ENCODE peak calls at places on chromosomes 6 and 20, in nine cellular contexts. I, P, Q, G, U, H, F, D and S are unnamed samples.

GRCh38 chr20:12171927-12172581 is 254.4 kb downstream of the BTBD3 start:
- DNase-seq in I (peak; percentile 30), P (no peak), Q (peak; percentile 89), G (no peak), U (no peak), H (no peak), F (no peak), D (no peak), S (no peak)

GRCh38 chr6:137851669-137852068 is 15.4 kb upstream of the TNFAIP3 start:
- DNase-seq in I (no peak), P (no peak), Q (no peak), G (no peak), U (no peak), H (no peak), F (no peak), D (no peak), S (no peak)

GRCh38 chr6:76351275-76351674 is 278.8 kb upstream of the IMPG1 start:
- DNase-seq in I (no peak), P (no peak), Q (no peak), G (no peak), U (no peak), H (no peak), F (no peak), D (peak; percentile 58), S (no peak)

GRCh38 chr20:43904195-43904594 is 10.5 kb upstream of the TOX2 start:
- DNase-seq in I (no peak), P (no peak), Q (no peak), G (peak; percentile 58), U (no peak), H (no peak), F (no peak), D (peak; percentile 83), S (no peak)

GRCh38 chr20:37564388-37565133 is 36.9 kb upstream of the BLCAP start:
- DNase-seq in I (peak; percentile 41), P (peak; percentile 46), Q (peak; percentile 9), G (peak; percentile 62), U (peak; percentile 60), H (peak; percentile 22), F (peak; percentile 46), D (peak; percentile 87), S (peak; percentile 72)

GRCh38 chr6:167738386-167738785 is 88.3 kb upstream of the AFDN start:
- DNase-seq in I (no peak), P (no peak), Q (no peak), G (no peak), U (peak; percentile 14), H (no peak), F (peak; percentile 35), D (no peak), S (no peak)

GRCh38 chr20:61983965-61984364 is 81.7 kb downstream of the TAF4 start:
- DNase-seq in I (no peak), P (no peak), Q (no peak), G (no peak), U (no peak), H (no peak), F (no peak), D (no peak), S (no peak)

GRCh38 chr6:29005183-29005885 is at the start of gene ZNF311:
- DNase-seq in I (peak; percentile 72), P (peak; percentile 21), Q (peak; percentile 81), G (no peak), U (peak; percentile 47), H (peak; percentile 10), F (peak; percentile 79), D (peak; percentile 34), S (no peak)

GRCh38 chr6:148332088-148332487 is 10.6 kb upstream of the SASH1 start:
- DNase-seq in I (no peak), P (no peak), Q (no peak), G (no peak), U (no peak), H (no peak), F (no peak), D (no peak), S (no peak)

GRCh38 chr6:20096506-20096905 is 115.8 kb downstream of the MBOAT1 start:
- DNase-seq in I (no peak), P (no peak), Q (no peak), G (no peak), U (no peak), H (no peak), F (no peak), D (no peak), S (no peak)

GRCh38 chr20:63957690-63958441 is 1.6 kb upstream of the UCKL1 start:
- DNase-seq in I (no peak), P (no peak), Q (no peak), G (no peak), U (peak; percentile 71), H (no peak), F (no peak), D (peak; percentile 48), S (peak; percentile 63)

GRCh38 chr6:127690092-127690491 is 113.1 kb downstream of the C6orf58 start:
- DNase-seq in I (no peak), P (peak; percentile 2), Q (peak; percentile 51), G (peak; percentile 20), U (no peak), H (no peak), F (no peak), D (peak; percentile 34), S (no peak)

GRCh38 chr6:113676057-113676456 is 181.1 kb upstream of the MARCKS start:
- DNase-seq in I (no peak), P (no peak), Q (no peak), G (no peak), U (peak; percentile 44), H (no peak), F (no peak), D (no peak), S (no peak)

GRCh38 chr20:22374678-22375590 is 209.4 kb downstream of the FOXA2 start:
- DNase-seq in I (no peak), P (no peak), Q (peak; percentile 60), G (no peak), U (no peak), H (no peak), F (no peak), D (no peak), S (no peak)

GRCh38 chr20:31236953-31237352 is 20.5 kb upstream of the DEFB115 start:
- DNase-seq in I (no peak), P (no peak), Q (no peak), G (no peak), U (no peak), H (no peak), F (no peak), D (no peak), S (no peak)

GRCh38 chr20:31239139-31239538 is 18.3 kb upstream of the DEFB115 start:
- DNase-seq in I (no peak), P (no peak), Q (no peak), G (no peak), U (no peak), H (no peak), F (no peak), D (no peak), S (no peak)

GRCh38 chr20:31237763-31238162 is 19.7 kb upstream of the DEFB115 start:
- DNase-seq in I (no peak), P (no peak), Q (no peak), G (no peak), U (no peak), H (no peak), F (no peak), D (no peak), S (no peak)
- H3K9me3 ChIP-seq in I (peaks cover 4% of the 10 kb centered on the region), P (peaks cover 5% of the 10 kb centered on the region), Q (peaks cover 3% of the 10 kb centered on the region), G (peaks cover 35% of the 10 kb centered on the region), U (no peaks in the 10 kb centered on the region), H (no peaks in the 10 kb centered on the region), F (peaks cover 54% of the 10 kb centered on the region), D (peaks cover 81% of the 10 kb centered on the region), S (peaks cover 9% of the 10 kb centered on the region)

GRCh38 chr20:34621036-34621343 is 55.9 kb downstream of the PIGU start:
- DNase-seq in I (no peak), P (no peak), Q (no peak), G (no peak), U (no peak), H (no peak), F (no peak), D (no peak), S (no peak)

GRCh38 chr20:34621383-34622367 is 55.2 kb downstream of the PIGU start:
- DNase-seq in I (no peak), P (peak; percentile 60), Q (peak; percentile 19), G (no peak), U (no peak), H (peak; percentile 57), F (no peak), D (no peak), S (no peak)

GRCh38 chr20:34615477-34615876 is 57.0 kb downstream of the MAP1LC3A start:
- DNase-seq in I (no peak), P (no peak), Q (no peak), G (no peak), U (no peak), H (no peak), F (no peak), D (no peak), S (no peak)

GRCh38 chr20:34622821-34623451 is 54.0 kb downstream of the PIGU start:
- DNase-seq in I (no peak), P (no peak), Q (no peak), G (no peak), U (no peak), H (no peak), F (no peak), D (no peak), S (no peak)

GRCh38 chr20:34618676-34619075 is 58.2 kb downstream of the PIGU start:
- DNase-seq in I (no peak), P (no peak), Q (no peak), G (no peak), U (no peak), H (no peak), F (no peak), D (no peak), S (no peak)
- H3K4me1 ChIP-seq in I (no peaks in the 10 kb centered on the region), P (peaks cover 29% of the 10 kb centered on the region), Q (peaks cover 6% of the 10 kb centered on the region), G (no peaks in the 10 kb centered on the region), U (peaks cover 13% of the 10 kb centered on the region), H (no peaks in the 10 kb centered on the region), F (no peaks in the 10 kb centered on the region), D (no peaks in the 10 kb centered on the region), S (no peaks in the 10 kb centered on the region)

DNA sequence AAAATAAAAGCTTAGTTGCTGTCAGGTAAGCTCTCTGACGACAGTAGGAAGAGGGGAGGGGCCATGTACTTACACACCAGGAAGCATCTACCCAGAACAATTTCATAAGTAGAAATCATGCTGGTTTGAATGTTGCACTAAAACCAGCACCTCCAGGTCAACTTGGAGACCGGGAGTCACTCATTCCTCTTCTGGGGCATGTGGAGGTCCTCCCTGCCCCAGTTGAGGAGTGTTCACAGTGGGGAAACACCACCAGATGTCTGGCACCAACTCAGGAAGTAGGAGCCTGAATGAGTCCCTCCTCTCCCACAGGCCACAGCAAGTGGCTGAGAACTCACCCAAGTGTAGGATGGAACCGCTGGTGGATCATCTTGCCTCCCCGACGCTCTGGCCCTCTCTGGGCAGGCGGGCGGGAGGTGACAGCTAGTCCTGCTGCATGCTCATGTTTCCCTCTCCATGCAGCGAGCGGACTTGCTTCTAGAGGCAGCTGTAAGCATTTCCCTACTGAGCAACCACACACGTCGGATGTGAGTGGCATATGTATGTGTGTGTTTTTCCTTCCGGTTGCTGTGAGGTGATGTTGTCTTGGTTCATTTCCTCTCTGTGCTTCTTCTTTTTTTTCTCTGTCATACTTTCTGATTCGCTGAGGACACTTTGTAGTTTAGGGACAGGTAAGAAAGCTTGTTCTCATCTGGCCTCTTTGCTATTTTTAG is 149.5 kb upstream of the NEDD9 start:
- DNase-seq in I (peak; percentile 59), P (no peak), Q (no peak), G (no peak), U (peak; percentile 43), H (no peak), F (no peak), D (no peak), S (no peak)
- H3K4me3 ChIP-seq in I (peak overlapping the region; percentile 49), P (no peak overlapping the region), Q (no peak overlapping the region), G (no peak overlapping the region), U (peak overlapping the region; percentile 23), H (no peak overlapping the region), F (no peak overlapping the region), D (no peak overlapping the region), S (no peak overlapping the region)

GRCh38 chr20:55266361-55266760 is 739.0 kb downstream of the CBLN4 start:
- DNase-seq in I (no peak), P (no peak), Q (no peak), G (no peak), U (no peak), H (no peak), F (no peak), D (no peak), S (no peak)
- H3K9me3 ChIP-seq in I (no peaks in the 10 kb centered on the region), P (no peaks in the 10 kb centered on the region), Q (no peaks in the 10 kb centered on the region), G (no peaks in the 10 kb centered on the region), U (no peaks in the 10 kb centered on the region), H (no peaks in the 10 kb centered on the region), F (no peaks in the 10 kb centered on the region), D (no peaks in the 10 kb centered on the region), S (no peaks in the 10 kb centered on the region)